ENCODE peak calls at places on chromosomes 11 and 22, in seven cellular contexts. K is brain microvascular endothelial cell, J is mucosa of descending colon, R is GM23338, D is mammary epithelial cell, O is fibroblast of lung, B is right lobe of liver. V is an unnamed sample.

GRCh38 chr11:44157019-44157418 is 61.5 kb downstream of the EXT2 start:
- DNase-seq in K (no peak), D (no peak), R (no peak), O (no peak), J (no peak), B (no peak), V (no peak)

GRCh38 chr22:25081409-25081824 is 118.2 kb upstream of the CRYBB3 start:
- DNase-seq in R (peak; percentile 73), B (no peak), O (no peak), K (no peak), J (peak; percentile 65), D (peak; percentile 14), V (no peak)

GRCh38 chr11:46363031-46363407 is 15.8 kb downstream of the DGKZ start:
- DNase-seq in B (peak; percentile 56), J (no peak), O (peak; percentile 74), D (peak; percentile 79), R (no peak), K (peak; percentile 83), V (peak; percentile 86)

GRCh38 chr11:66142370-66143263 is 72.5 kb downstream of the PACS1 start:
- DNase-seq in J (no peak), K (peak; percentile 47), B (no peak), O (peak; percentile 79), D (peak; percentile 84), R (no peak), V (no peak)

GRCh38 chr22:43004362-43005035 is 10.4 kb downstream of the PACSIN2 start:
- DNase-seq in B (peak; percentile 43), O (peak; percentile 81), D (no peak), R (no peak), K (no peak), J (peak; percentile 63), V (no peak)

GRCh38 chr11:12724301-12725046 is 50.3 kb downstream of the TEAD1 start:
- DNase-seq in R (peak; percentile 95), O (peak; percentile 91), K (peak; percentile 97), D (peak; percentile 92), B (peak; percentile 65), J (peak; percentile 95), V (peak; percentile 92)

GRCh38 chr22:21972293-21972779 is 10.3 kb downstream of the TOP3B start:
- DNase-seq in K (peak; percentile 31), R (peak; percentile 75), B (peak; percentile 33), J (peak; percentile 56), O (no peak), D (no peak), V (no peak)

GRCh38 chr11:9754041-9754471 is 90.2 kb downstream of the SWAP70 start:
- DNase-seq in O (no peak), K (no peak), R (no peak), D (peak; percentile 92), B (no peak), J (no peak), V (no peak)

GRCh38 chr11:62806611-62807121 is 1.4 kb upstream of the NXF1 start:
- DNase-seq in J (no peak), D (peak; percentile 55), K (no peak), O (peak; percentile 25), B (no peak), R (no peak), V (peak; percentile 76)

GRCh38 chr11:97451441-97451840 is 1061.6 kb downstream of the JRKL start:
- DNase-seq in B (no peak), D (no peak), K (no peak), O (no peak), R (no peak), J (no peak), V (no peak)

GRCh38 chr11:78564889-78565467 is 9.7 kb downstream of the NARS2 start:
- DNase-seq in O (no peak), R (no peak), J (no peak), D (no peak), K (no peak), B (no peak), V (no peak)

GRCh38 chr11:64058494-64058893 is 22.8 kb downstream of the FLRT1 start:
- DNase-seq in J (no peak), R (no peak), B (no peak), D (no peak), K (no peak), O (peak; percentile 9), V (no peak)

GRCh38 chr11:78284261-78284660 is 95.5 kb downstream of the USP35 start:
- DNase-seq in J (no peak), B (no peak), D (no peak), R (no peak), K (no peak), O (no peak), V (no peak)

GRCh38 chr11:111634981-111635705 is 32.9 kb downstream of the SIK2 start:
- DNase-seq in D (peak; percentile 44), J (no peak), R (peak; percentile 17), K (no peak), B (no peak), O (peak; percentile 80), V (no peak)

GRCh38 chr11:27013741-27014415 is 20.0 kb downstream of the FIBIN start:
- DNase-seq in J (no peak), R (no peak), D (peak; percentile 80), B (no peak), O (peak; percentile 84), K (peak; percentile 40), V (no peak)

GRCh38 chr22:28410050-28410816 is 269.4 kb downstream of the TTC28 start:
- DNase-seq in J (no peak), B (no peak), D (no peak), O (peak; percentile 84), R (peak; percentile 24), K (peak; percentile 7), V (no peak)

GRCh38 chr11:47989779-47990178 is 9.4 kb downstream of the PTPRJ start:
- DNase-seq in J (no peak), D (no peak), B (no peak), O (no peak), R (no peak), K (no peak), V (no peak)

GRCh38 chr11:75233688-75234295 is 6.8 kb upstream of the TPBGL start:
- DNase-seq in B (no peak), D (peak; percentile 37), R (peak; percentile 93), J (peak; percentile 74), K (peak; percentile 61), O (peak; percentile 55), V (no peak)

GRCh38 chr11:86015699-86016098 is 53.2 kb downstream of the PICALM start:
- DNase-seq in R (no peak), O (no peak), K (no peak), J (no peak), B (no peak), D (no peak), V (no peak)

GRCh38 chr22:38120359-38121110 is 10.1 kb upstream of the BAIAP2L2 start:
- DNase-seq in J (peak; percentile 65), O (no peak), B (no peak), K (no peak), R (peak; percentile 36), D (no peak), V (no peak)

GRCh38 chr22:45772726-45773125 is 101.1 kb downstream of the ATXN10 start:
- DNase-seq in K (no peak), R (no peak), J (no peak), D (no peak), O (no peak), B (no peak), V (no peak)

GRCh38 chr11:19244084-19244483 is 3.3 kb upstream of the E2F8 start:
- DNase-seq in O (no peak), J (peak; percentile 38), K (no peak), D (peak; percentile 86), R (no peak), B (peak; percentile 24), V (no peak)

GRCh38 chr11:13376838-13377237 is 86.2 kb downstream of the BTBD10 start:
- DNase-seq in D (no peak), B (no peak), K (no peak), R (no peak), O (no peak), J (no peak), V (no peak)

GRCh38 chr22:27670701-27671412 is 130.7 kb downstream of the MN1 start:
- DNase-seq in B (no peak), O (no peak), K (no peak), D (no peak), R (peak; percentile 93), J (peak; percentile 16), V (no peak)

GRCh38 chr11:106880121-106880520 is 138.2 kb downstream of the GUCY1A2 start:
- DNase-seq in O (no peak), D (no peak), J (no peak), K (no peak), R (peak; percentile 76), B (no peak), V (no peak)

GRCh38 chr22:29700206-29700948 is 19.4 kb upstream of the CABP7 start:
- DNase-seq in J (no peak), O (peak; percentile 65), D (no peak), B (no peak), R (no peak), K (no peak), V (no peak)

GRCh38 chr22:25829808-25830777 is 88.1 kb downstream of the MYO18B start:
- DNase-seq in J (no peak), B (no peak), R (no peak), D (no peak), O (no peak), K (no peak), V (no peak)

DNA sequence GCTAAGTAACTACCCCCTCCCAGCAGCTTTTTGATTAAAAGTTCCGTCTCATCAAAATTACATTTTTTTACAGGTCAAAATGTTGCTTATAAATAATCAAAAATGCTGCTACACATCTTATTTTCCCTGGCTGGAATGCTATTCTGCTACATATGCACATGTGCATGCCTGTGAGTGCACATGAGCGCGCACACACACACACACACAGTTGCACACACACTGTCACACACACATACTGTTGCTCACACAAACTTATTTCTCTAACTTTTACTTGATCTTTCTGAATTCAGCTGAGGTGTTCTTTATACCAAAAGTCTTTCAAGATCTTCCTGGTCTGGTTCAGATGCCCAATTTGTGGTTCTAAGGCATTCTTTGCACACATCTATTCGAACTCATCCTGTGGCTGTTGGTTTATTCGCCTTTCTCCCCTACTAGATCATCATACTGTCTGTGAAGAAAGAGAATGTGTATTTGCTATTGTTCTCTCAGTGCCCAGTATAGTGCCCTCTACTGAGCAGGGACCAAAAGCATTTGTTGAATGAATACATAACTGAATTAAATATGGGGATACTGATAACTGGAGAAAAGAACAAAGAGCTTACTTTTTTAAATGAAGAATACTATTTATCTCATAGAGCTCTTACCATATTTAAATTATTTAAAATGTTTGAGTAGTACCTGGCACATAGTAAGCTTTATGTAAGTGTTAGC is 68.1 kb upstream of the CCDC179 start:
- DNase-seq in B (no peak), D (no peak), J (peak; percentile 12), O (no peak), K (no peak), R (peak; percentile 8), V (no peak)
- TF ChIP-seq CTCF in B (peak; percentile 24), D (peak; percentile 4), J (no peak), O (peak; percentile 24), K (no peak), R (peak; percentile 51), V (no peak)

GRCh38 chr22:49884503-49885260 is 31.0 kb downstream of the ZBED4 start:
- DNase-seq in O (no peak), B (no peak), R (no peak), D (no peak), K (no peak), J (no peak), V (no peak)
- H3K36me3 ChIP-seq in O (peaks cover 18% of the 10 kb centered on the region), B (no peaks in the 10 kb centered on the region), R (peaks cover 1% of the 10 kb centered on the region), D (peaks cover 10% of the 10 kb centered on the region), K (peaks cover 40% of the 10 kb centered on the region), J (no peaks in the 10 kb centered on the region), V (peaks cover 30% of the 10 kb centered on the region)

GRCh38 chr22:39282642-39283311 is 36.6 kb downstream of the RPL3 start:
- DNase-seq in K (no peak), O (no peak), R (no peak), J (no peak), B (peak; percentile 48), D (no peak), V (no peak)
- TF ChIP-seq CTCF in K (no peak), O (no peak), R (no peak), J (no peak), B (no peak), D (no peak), V (peak; percentile 36)

GRCh38 chr11:123080023-123080422 is 18.1 kb upstream of the HSPA8 start:
- DNase-seq in D (no peak), O (no peak), J (no peak), B (no peak), R (no peak), K (no peak), V (peak; percentile 5)
- H3K36me3 ChIP-seq in D (peaks cover 24% of the 10 kb centered on the region), O (peaks cover 10% of the 10 kb centered on the region), J (no peaks in the 10 kb centered on the region), B (no peaks in the 10 kb centered on the region), R (no peaks in the 10 kb centered on the region), K (no peaks in the 10 kb centered on the region), V (no peaks in the 10 kb centered on the region)

V was measured in right atrium auricular region.